ENCODE peak calls at places on chromosome 1, in ten cellular contexts. One of them, this sample, is unnamed.

GRCh38 chr1:207393610-207394009 is 60.5 kb upstream of the CR2 start:
- DNase-seq in activated CD4-positive, CD25-positive, alpha-beta regulatory T cell treated with anti-CD3 and anti-CD28 coated beads, Interleukin-2, amount 50 U/mL, for 72 hours: no peak
- DNase-seq in upper lobe of left lung: no peak
- DNase-seq in ELR: peak; percentile 95
- DNase-seq in Peyer's patch: no peak
- DNase-seq in HFFc6: peak; percentile 99
- DNase-seq in head of caudate nucleus: no peak
- DNase-seq in dorsolateral prefrontal cortex: no peak
- DNase-seq in HT1080: peak; percentile 89
- DNase-seq in amygdala: no peak
- DNase-seq in this sample: peak; percentile 16

GRCh38 chr1:199279872-199280649 is 641.2 kb downstream of the PTPRC start:
- DNase-seq in head of caudate nucleus: no peak
- DNase-seq in upper lobe of left lung: no peak
- DNase-seq in Peyer's patch: no peak
- DNase-seq in HT1080: peak; percentile 24
- DNase-seq in HFFc6: peak; percentile 43
- DNase-seq in ELR: peak; percentile 70
- DNase-seq in amygdala: no peak
- DNase-seq in activated CD4-positive, CD25-positive, alpha-beta regulatory T cell treated with anti-CD3 and anti-CD28 coated beads, Interleukin-2, amount 50 U/mL, for 72 hours: no peak
- DNase-seq in dorsolateral prefrontal cortex: no peak
- DNase-seq in this sample: no peak

GRCh38 chr1:165444897-165445370 is at the start of gene RXRG:
- DNase-seq in ELR: no peak
- DNase-seq in head of caudate nucleus: peak; percentile 74
- DNase-seq in activated CD4-positive, CD25-positive, alpha-beta regulatory T cell treated with anti-CD3 and anti-CD28 coated beads, Interleukin-2, amount 50 U/mL, for 72 hours: no peak
- DNase-seq in HT1080: peak; percentile 0
- DNase-seq in HFFc6: no peak
- DNase-seq in dorsolateral prefrontal cortex: peak; percentile 25
- DNase-seq in Peyer's patch: no peak
- DNase-seq in upper lobe of left lung: peak; percentile 90
- DNase-seq in amygdala: no peak
- DNase-seq in this sample: no peak

GRCh38 chr1:232306269-232306911 is 323.5 kb downstream of the SIPA1L2 start:
- DNase-seq in HFFc6: no peak
- DNase-seq in dorsolateral prefrontal cortex: no peak
- DNase-seq in Peyer's patch: no peak
- DNase-seq in head of caudate nucleus: no peak
- DNase-seq in amygdala: no peak
- DNase-seq in upper lobe of left lung: peak; percentile 81
- DNase-seq in activated CD4-positive, CD25-positive, alpha-beta regulatory T cell treated with anti-CD3 and anti-CD28 coated beads, Interleukin-2, amount 50 U/mL, for 72 hours: no peak
- DNase-seq in HT1080: peak; percentile 18
- DNase-seq in ELR: no peak
- DNase-seq in this sample: no peak

GRCh38 chr1:79388694-79389361 is 382.3 kb upstream of the ADGRL4 start:
- DNase-seq in upper lobe of left lung: no peak
- DNase-seq in ELR: no peak
- DNase-seq in HFFc6: no peak
- DNase-seq in amygdala: no peak
- DNase-seq in dorsolateral prefrontal cortex: no peak
- DNase-seq in HT1080: no peak
- DNase-seq in activated CD4-positive, CD25-positive, alpha-beta regulatory T cell treated with anti-CD3 and anti-CD28 coated beads, Interleukin-2, amount 50 U/mL, for 72 hours: no peak
- DNase-seq in head of caudate nucleus: no peak
- DNase-seq in Peyer's patch: no peak
- DNase-seq in this sample: no peak

GRCh38 chr1:229070168-229070567 is 200.7 kb upstream of the RAB4A start:
- DNase-seq in head of caudate nucleus: peak; percentile 78
- DNase-seq in amygdala: peak; percentile 64
- DNase-seq in HT1080: peak; percentile 87
- DNase-seq in Peyer's patch: no peak
- DNase-seq in ELR: peak; percentile 81
- DNase-seq in activated CD4-positive, CD25-positive, alpha-beta regulatory T cell treated with anti-CD3 and anti-CD28 coated beads, Interleukin-2, amount 50 U/mL, for 72 hours: no peak
- DNase-seq in HFFc6: peak; percentile 37
- DNase-seq in upper lobe of left lung: no peak
- DNase-seq in dorsolateral prefrontal cortex: peak; percentile 34
- DNase-seq in this sample: peak; percentile 98

GRCh38 chr1:86704972-86705632 is 726 bp downstream of the SH3GLB1 start:
- DNase-seq in amygdala: peak; percentile 40
- DNase-seq in ELR: peak; percentile 72
- DNase-seq in HT1080: peak; percentile 66
- DNase-seq in activated CD4-positive, CD25-positive, alpha-beta regulatory T cell treated with anti-CD3 and anti-CD28 coated beads, Interleukin-2, amount 50 U/mL, for 72 hours: no peak
- DNase-seq in dorsolateral prefrontal cortex: peak; percentile 37
- DNase-seq in upper lobe of left lung: no peak
- DNase-seq in head of caudate nucleus: peak; percentile 46
- DNase-seq in Peyer's patch: peak; percentile 82
- DNase-seq in HFFc6: peak; percentile 37
- DNase-seq in this sample: peak; percentile 26

GRCh38 chr1:227944066-227944930 is 3.4 kb downstream of the WNT9A start:
- DNase-seq in Peyer's patch: no peak
- DNase-seq in dorsolateral prefrontal cortex: peak; percentile 16
- DNase-seq in amygdala: no peak
- DNase-seq in HFFc6: no peak
- DNase-seq in upper lobe of left lung: no peak
- DNase-seq in HT1080: no peak
- DNase-seq in activated CD4-positive, CD25-positive, alpha-beta regulatory T cell treated with anti-CD3 and anti-CD28 coated beads, Interleukin-2, amount 50 U/mL, for 72 hours: no peak
- DNase-seq in ELR: no peak
- DNase-seq in head of caudate nucleus: peak; percentile 8
- DNase-seq in this sample: no peak

GRCh38 chr1:155860939-155861496 is 1.7 kb downstream of the SYT11 start:
- DNase-seq in upper lobe of left lung: no peak
- DNase-seq in head of caudate nucleus: no peak
- DNase-seq in activated CD4-positive, CD25-positive, alpha-beta regulatory T cell treated with anti-CD3 and anti-CD28 coated beads, Interleukin-2, amount 50 U/mL, for 72 hours: no peak
- DNase-seq in amygdala: no peak
- DNase-seq in ELR: no peak
- DNase-seq in HT1080: no peak
- DNase-seq in Peyer's patch: no peak
- DNase-seq in HFFc6: no peak
- DNase-seq in dorsolateral prefrontal cortex: no peak
- DNase-seq in this sample: no peak

This sample was measured in GOT3.